ENCODE peak calls at places on chromosomes 1 and 21, in nine cellular contexts. One of them, this sample, is unnamed.

GRCh38 chr1:104082221-104082620 is 332.5 kb downstream of the AMY1C start:
- DNase-seq in activated CD4-positive, alpha-beta memory T cell treated with anti-CD3 and anti-CD28 coated beads for 36 hours: no peak
- DNase-seq in stimulated activated CD8-positive, alpha-beta memory T cell treated with anti-CD3 and anti-CD28 coated beads, Interleukin-2, amount 100 ng/mL, for 48 hours: no peak
- DNase-seq in GM20000: no peak
- DNase-seq in fibroblast of gingiva: no peak
- DNase-seq in esophagus squamous epithelium: no peak
- DNase-seq in glomerular endothelial cell: no peak
- DNase-seq in NCI-H1417 treated with DMSO at 0.1 percent for 48 hours: no peak
- DNase-seq in HTR-8/SVneo: no peak
- DNase-seq in this sample: no peak

GRCh38 chr1:111110197-111110899 is 29.5 kb downstream of the DRAM2 start:
- DNase-seq in GM20000: no peak
- DNase-seq in HTR-8/SVneo: no peak
- DNase-seq in glomerular endothelial cell: no peak
- DNase-seq in stimulated activated CD8-positive, alpha-beta memory T cell treated with anti-CD3 and anti-CD28 coated beads, Interleukin-2, amount 100 ng/mL, for 48 hours: no peak
- DNase-seq in NCI-H1417 treated with DMSO at 0.1 percent for 48 hours: no peak
- DNase-seq in esophagus squamous epithelium: no peak
- DNase-seq in fibroblast of gingiva: peak
- DNase-seq in activated CD4-positive, alpha-beta memory T cell treated with anti-CD3 and anti-CD28 coated beads for 36 hours: no peak
- DNase-seq in this sample: no peak

GRCh38 chr1:65840683-65841082 is 48.0 kb downstream of the PDE4B start:
- DNase-seq in HTR-8/SVneo: no peak
- DNase-seq in fibroblast of gingiva: no peak
- DNase-seq in esophagus squamous epithelium: no peak
- DNase-seq in GM20000: no peak
- DNase-seq in stimulated activated CD8-positive, alpha-beta memory T cell treated with anti-CD3 and anti-CD28 coated beads, Interleukin-2, amount 100 ng/mL, for 48 hours: no peak
- DNase-seq in glomerular endothelial cell: no peak
- DNase-seq in NCI-H1417 treated with DMSO at 0.1 percent for 48 hours: no peak
- DNase-seq in activated CD4-positive, alpha-beta memory T cell treated with anti-CD3 and anti-CD28 coated beads for 36 hours: no peak
- DNase-seq in this sample: no peak

GRCh38 chr1:48109390-48110009 is 112.3 kb upstream of the TRABD2B start:
- DNase-seq in glomerular endothelial cell: peak
- DNase-seq in activated CD4-positive, alpha-beta memory T cell treated with anti-CD3 and anti-CD28 coated beads for 36 hours: no peak
- DNase-seq in HTR-8/SVneo: peak
- DNase-seq in stimulated activated CD8-positive, alpha-beta memory T cell treated with anti-CD3 and anti-CD28 coated beads, Interleukin-2, amount 100 ng/mL, for 48 hours: no peak
- DNase-seq in GM20000: peak
- DNase-seq in fibroblast of gingiva: peak
- DNase-seq in NCI-H1417 treated with DMSO at 0.1 percent for 48 hours: peak
- DNase-seq in esophagus squamous epithelium: no peak
- DNase-seq in this sample: no peak

GRCh38 chr1:236089046-236089773 is 24.3 kb upstream of the NID1 start:
- DNase-seq in activated CD4-positive, alpha-beta memory T cell treated with anti-CD3 and anti-CD28 coated beads for 36 hours: no peak
- DNase-seq in esophagus squamous epithelium: no peak
- DNase-seq in fibroblast of gingiva: no peak
- DNase-seq in NCI-H1417 treated with DMSO at 0.1 percent for 48 hours: no peak
- DNase-seq in GM20000: no peak
- DNase-seq in glomerular endothelial cell: no peak
- DNase-seq in HTR-8/SVneo: no peak
- DNase-seq in stimulated activated CD8-positive, alpha-beta memory T cell treated with anti-CD3 and anti-CD28 coated beads, Interleukin-2, amount 100 ng/mL, for 48 hours: no peak
- DNase-seq in this sample: no peak

GRCh38 chr1:25549273-25550154 is 6.1 kb downstream of the LDLRAP1 start:
- DNase-seq in GM20000: peak
- DNase-seq in stimulated activated CD8-positive, alpha-beta memory T cell treated with anti-CD3 and anti-CD28 coated beads, Interleukin-2, amount 100 ng/mL, for 48 hours: peak
- DNase-seq in esophagus squamous epithelium: no peak
- DNase-seq in glomerular endothelial cell: no peak
- DNase-seq in HTR-8/SVneo: peak
- DNase-seq in activated CD4-positive, alpha-beta memory T cell treated with anti-CD3 and anti-CD28 coated beads for 36 hours: peak
- DNase-seq in fibroblast of gingiva: no peak
- DNase-seq in NCI-H1417 treated with DMSO at 0.1 percent for 48 hours: no peak
- DNase-seq in this sample: peak

GRCh38 chr1:87335175-87335992 is 6.7 kb downstream of the LMO4 start:
- DNase-seq in HTR-8/SVneo: no peak
- DNase-seq in NCI-H1417 treated with DMSO at 0.1 percent for 48 hours: no peak
- DNase-seq in stimulated activated CD8-positive, alpha-beta memory T cell treated with anti-CD3 and anti-CD28 coated beads, Interleukin-2, amount 100 ng/mL, for 48 hours: peak
- DNase-seq in fibroblast of gingiva: peak
- DNase-seq in esophagus squamous epithelium: peak
- DNase-seq in activated CD4-positive, alpha-beta memory T cell treated with anti-CD3 and anti-CD28 coated beads for 36 hours: peak
- DNase-seq in GM20000: peak
- DNase-seq in glomerular endothelial cell: no peak
- DNase-seq in this sample: no peak

GRCh38 chr1:98049370-98050115 is 128.7 kb upstream of the DPYD start:
- DNase-seq in GM20000: no peak
- DNase-seq in fibroblast of gingiva: no peak
- DNase-seq in esophagus squamous epithelium: no peak
- DNase-seq in glomerular endothelial cell: no peak
- DNase-seq in HTR-8/SVneo: no peak
- DNase-seq in activated CD4-positive, alpha-beta memory T cell treated with anti-CD3 and anti-CD28 coated beads for 36 hours: peak
- DNase-seq in stimulated activated CD8-positive, alpha-beta memory T cell treated with anti-CD3 and anti-CD28 coated beads, Interleukin-2, amount 100 ng/mL, for 48 hours: no peak
- DNase-seq in NCI-H1417 treated with DMSO at 0.1 percent for 48 hours: no peak
- DNase-seq in this sample: no peak

GRCh38 chr1:11675362-11675761 is 5.6 kb downstream of the MAD2L2 start:
- DNase-seq in esophagus squamous epithelium: no peak
- DNase-seq in GM20000: no peak
- DNase-seq in fibroblast of gingiva: no peak
- DNase-seq in NCI-H1417 treated with DMSO at 0.1 percent for 48 hours: no peak
- DNase-seq in stimulated activated CD8-positive, alpha-beta memory T cell treated with anti-CD3 and anti-CD28 coated beads, Interleukin-2, amount 100 ng/mL, for 48 hours: no peak
- DNase-seq in HTR-8/SVneo: no peak
- DNase-seq in glomerular endothelial cell: no peak
- DNase-seq in activated CD4-positive, alpha-beta memory T cell treated with anti-CD3 and anti-CD28 coated beads for 36 hours: no peak
- DNase-seq in this sample: no peak

GRCh38 chr1:68384872-68385390 is 64.8 kb downstream of the RPE65 start:
- DNase-seq in esophagus squamous epithelium: no peak
- DNase-seq in fibroblast of gingiva: no peak
- DNase-seq in glomerular endothelial cell: peak
- DNase-seq in GM20000: no peak
- DNase-seq in NCI-H1417 treated with DMSO at 0.1 percent for 48 hours: no peak
- DNase-seq in activated CD4-positive, alpha-beta memory T cell treated with anti-CD3 and anti-CD28 coated beads for 36 hours: no peak
- DNase-seq in HTR-8/SVneo: no peak
- DNase-seq in stimulated activated CD8-positive, alpha-beta memory T cell treated with anti-CD3 and anti-CD28 coated beads, Interleukin-2, amount 100 ng/mL, for 48 hours: no peak
- DNase-seq in this sample: no peak

GRCh38 chr21:38092033-38092432 is 164.8 kb upstream of the KCNJ15 start:
- DNase-seq in stimulated activated CD8-positive, alpha-beta memory T cell treated with anti-CD3 and anti-CD28 coated beads, Interleukin-2, amount 100 ng/mL, for 48 hours: no peak
- DNase-seq in GM20000: no peak
- DNase-seq in activated CD4-positive, alpha-beta memory T cell treated with anti-CD3 and anti-CD28 coated beads for 36 hours: no peak
- DNase-seq in HTR-8/SVneo: no peak
- DNase-seq in NCI-H1417 treated with DMSO at 0.1 percent for 48 hours: no peak
- DNase-seq in esophagus squamous epithelium: no peak
- DNase-seq in glomerular endothelial cell: no peak
- DNase-seq in fibroblast of gingiva: no peak
- DNase-seq in this sample: no peak

GRCh38 chr1:225460737-225461532 is 33.1 kb upstream of the LBR start:
- DNase-seq in fibroblast of gingiva: no peak
- DNase-seq in stimulated activated CD8-positive, alpha-beta memory T cell treated with anti-CD3 and anti-CD28 coated beads, Interleukin-2, amount 100 ng/mL, for 48 hours: peak
- DNase-seq in glomerular endothelial cell: no peak
- DNase-seq in activated CD4-positive, alpha-beta memory T cell treated with anti-CD3 and anti-CD28 coated beads for 36 hours: peak
- DNase-seq in GM20000: no peak
- DNase-seq in esophagus squamous epithelium: no peak
- DNase-seq in NCI-H1417 treated with DMSO at 0.1 percent for 48 hours: no peak
- DNase-seq in HTR-8/SVneo: no peak
- DNase-seq in this sample: no peak

GRCh38 chr1:35461966-35462651 is 95.1 kb downstream of the KIAA0319L start:
- DNase-seq in esophagus squamous epithelium: no peak
- DNase-seq in glomerular endothelial cell: no peak
- DNase-seq in HTR-8/SVneo: no peak
- DNase-seq in stimulated activated CD8-positive, alpha-beta memory T cell treated with anti-CD3 and anti-CD28 coated beads, Interleukin-2, amount 100 ng/mL, for 48 hours: no peak
- DNase-seq in fibroblast of gingiva: no peak
- DNase-seq in NCI-H1417 treated with DMSO at 0.1 percent for 48 hours: no peak
- DNase-seq in activated CD4-positive, alpha-beta memory T cell treated with anti-CD3 and anti-CD28 coated beads for 36 hours: peak
- DNase-seq in GM20000: peak
- DNase-seq in this sample: no peak

This sample was measured in kidney epithelial cell.